ENCODE peak calls at places on chromosomes 16 and 17, in eight cellular contexts. R is GM23248, L is MM.1S, X is PC-3, I is neural progenitor cell, U is GM23338, T is SK-N-SH, G is OCI-LY7. B is an unnamed sample.
A peak's percentile ranks its signal among the peaks of the same experiment; 100 is the strongest.

GRCh38 chr16:52404546-52404945 is 142.4 kb downstream of the TOX3 start:
- DNase-seq in R (no peak), G (no peak), X (no peak), L (no peak), I (no peak), U (no peak), T (no peak), B (peak; percentile 18)

GRCh38 chr16:1772908-1773702 is at the start of gene MRPS34:
- DNase-seq in R (peak; percentile 94), T (peak; percentile 93), I (peak; percentile 97), X (peak; percentile 75), L (peak; percentile 88), G (peak; percentile 92), U (peak; percentile 95), B (peak; percentile 93)

GRCh38 chr17:41975099-41976083 is 8.8 kb downstream of the CNP start:
- DNase-seq in T (no peak), R (peak; percentile 89), L (no peak), X (no peak), G (no peak), U (no peak), I (no peak), B (no peak)

GRCh38 chr17:63405741-63406261 is 40.3 kb downstream of the CYB561 start:
- DNase-seq in G (peak; percentile 78), L (peak; percentile 62), R (peak; percentile 85), U (peak; percentile 92), X (peak; percentile 94), T (peak; percentile 54), I (peak; percentile 75), B (peak; percentile 78)

GRCh38 chr17:16981928-16982327 is 10.0 kb upstream of the TNFRSF13B start:
- DNase-seq in U (no peak), R (no peak), T (no peak), G (no peak), X (no peak), I (no peak), L (peak; percentile 4), B (no peak)

GRCh38 chr16:72951916-72952315 is 96.0 kb downstream of the ZFHX3 start:
- DNase-seq in U (no peak), I (no peak), L (no peak), R (no peak), X (no peak), G (no peak), T (no peak), B (no peak)

GRCh38 chr17:16269658-16270057 is 52.6 kb downstream of the PIGL start:
- DNase-seq in R (peak; percentile 77), T (no peak), I (no peak), U (no peak), L (no peak), X (peak; percentile 44), G (no peak), B (no peak)

GRCh38 chr16:21523411-21524067 is 75.8 kb upstream of the METTL9 start:
- DNase-seq in X (no peak), U (no peak), I (peak; percentile 11), G (no peak), L (no peak), T (no peak), R (peak; percentile 0), B (no peak)

GRCh38 chr16:77596243-77596642 is 126.1 kb upstream of the NUDT7 start:
- DNase-seq in X (no peak), R (peak; percentile 81), G (no peak), U (no peak), I (no peak), T (no peak), L (no peak), B (no peak)

GRCh38 chr17:16243811-16244567 is 27.0 kb downstream of the PIGL start:
- DNase-seq in X (no peak), G (no peak), I (no peak), L (no peak), T (peak; percentile 16), U (peak; percentile 35), R (no peak), B (no peak)

GRCh38 chr16:54628796-54629625 is 301.7 kb upstream of the IRX5 start:
- DNase-seq in T (no peak), U (no peak), R (no peak), G (no peak), X (no peak), I (no peak), L (no peak), B (peak; percentile 57)

GRCh38 chr17:2192367-2193028 is 111.1 kb downstream of the SMG6 start:
- DNase-seq in L (no peak), G (peak; percentile 66), X (peak; percentile 88), I (no peak), T (peak; percentile 30), R (peak; percentile 93), U (no peak), B (no peak)

GRCh38 chr16:57318240-57318970 is 33.9 kb upstream of the PLLP start:
- DNase-seq in I (peak; percentile 36), X (no peak), G (no peak), T (no peak), U (peak; percentile 67), L (no peak), R (no peak), B (no peak)

GRCh38 chr17:79320331-79320730 is 245.7 kb downstream of the ENGASE start:
- DNase-seq in G (no peak), X (no peak), U (no peak), T (no peak), I (no peak), L (no peak), R (no peak), B (no peak)

GRCh38 chr17:6279659-6280058 is 155.3 kb downstream of the AIPL1 start:
- DNase-seq in L (peak; percentile 86), R (no peak), X (peak; percentile 87), U (peak; percentile 88), T (no peak), I (peak; percentile 65), G (peak; percentile 13), B (peak; percentile 73)

GRCh38 chr16:25875956-25876608 is 184.3 kb downstream of the HS3ST4 start:
- DNase-seq in U (no peak), G (no peak), X (no peak), L (no peak), R (no peak), I (no peak), T (no peak), B (no peak)

GRCh38 chr17:38893612-38894011 is 23.8 kb downstream of the LASP1 start:
- DNase-seq in X (no peak), T (no peak), R (peak; percentile 37), U (no peak), I (peak; percentile 13), L (no peak), G (no peak), B (no peak)

GRCh38 chr17:77038860-77039555 is 101.8 kb upstream of the SEC14L1 start:
- DNase-seq in U (no peak), L (no peak), T (no peak), G (no peak), X (no peak), R (no peak), I (no peak), B (no peak)

GRCh38 chr16:31333686-31334649 is 21.0 kb upstream of the ITGAX start:
- DNase-seq in T (peak; percentile 22), I (peak; percentile 43), U (peak; percentile 71), R (peak; percentile 24), L (peak; percentile 15), X (peak; percentile 29), G (peak; percentile 51), B (peak; percentile 45)

GRCh38 chr17:69967910-69968411 is 107.1 kb upstream of the KCNJ16 start:
- DNase-seq in T (no peak), R (peak; percentile 91), G (no peak), L (no peak), X (no peak), I (no peak), U (no peak), B (no peak)

DNA sequence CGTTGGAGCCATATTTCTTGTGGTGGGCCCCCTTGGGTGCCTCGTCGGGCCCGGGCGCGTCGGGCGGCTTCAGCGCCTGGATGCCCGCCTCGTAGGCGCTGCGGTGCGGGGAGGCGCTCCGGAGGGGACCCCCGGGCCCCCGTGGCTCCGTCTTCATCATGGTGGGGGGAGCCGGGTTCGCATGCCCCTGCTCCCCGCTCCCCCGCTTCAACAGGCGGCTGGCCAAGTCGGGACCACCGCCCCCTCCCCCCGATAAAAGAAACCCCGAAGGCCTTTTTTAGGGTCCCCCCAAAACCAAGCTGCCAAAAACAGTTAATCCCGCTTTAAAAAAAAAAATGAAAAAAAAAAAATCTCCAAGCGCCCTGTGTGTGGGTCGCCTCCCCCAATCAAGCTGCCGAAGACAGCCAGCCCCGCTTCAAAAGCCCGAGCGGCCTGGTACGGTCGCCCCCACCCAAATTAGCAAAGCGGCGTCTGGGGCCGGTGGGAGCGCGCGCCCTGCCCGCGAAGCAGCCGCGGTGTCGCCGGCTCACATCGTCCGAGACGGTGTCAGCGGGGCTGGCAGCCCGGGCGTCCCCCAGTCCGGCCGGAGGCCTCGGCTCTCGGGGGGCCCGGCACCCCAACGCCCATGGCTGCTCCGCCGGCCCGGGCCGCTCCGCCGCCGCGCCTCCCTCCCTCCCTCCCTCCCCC is at the start of gene PPP1R9B:
- DNase-seq in T (peak; percentile 62), X (no peak), I (no peak), U (no peak), L (no peak), G (peak; percentile 40), R (no peak), B (no peak)
- TF ChIP-seq EZH2phosphoT487 in T (no peak), X (no peak), I (no peak), U (no peak), L (no peak), G (no peak), R (no peak), B (no peak)

GRCh38 chr16:86363057-86363490 is 147.3 kb upstream of the FOXF1 start:
- DNase-seq in G (no peak), U (no peak), R (peak; percentile 92), I (no peak), L (no peak), T (no peak), X (peak; percentile 43), B (peak; percentile 75)
- TF ChIP-seq EZH2phosphoT487 in G (no peak), U (no peak), R (no peak), I (no peak), L (no peak), T (no peak), X (no peak), B (no peak)

DNA sequence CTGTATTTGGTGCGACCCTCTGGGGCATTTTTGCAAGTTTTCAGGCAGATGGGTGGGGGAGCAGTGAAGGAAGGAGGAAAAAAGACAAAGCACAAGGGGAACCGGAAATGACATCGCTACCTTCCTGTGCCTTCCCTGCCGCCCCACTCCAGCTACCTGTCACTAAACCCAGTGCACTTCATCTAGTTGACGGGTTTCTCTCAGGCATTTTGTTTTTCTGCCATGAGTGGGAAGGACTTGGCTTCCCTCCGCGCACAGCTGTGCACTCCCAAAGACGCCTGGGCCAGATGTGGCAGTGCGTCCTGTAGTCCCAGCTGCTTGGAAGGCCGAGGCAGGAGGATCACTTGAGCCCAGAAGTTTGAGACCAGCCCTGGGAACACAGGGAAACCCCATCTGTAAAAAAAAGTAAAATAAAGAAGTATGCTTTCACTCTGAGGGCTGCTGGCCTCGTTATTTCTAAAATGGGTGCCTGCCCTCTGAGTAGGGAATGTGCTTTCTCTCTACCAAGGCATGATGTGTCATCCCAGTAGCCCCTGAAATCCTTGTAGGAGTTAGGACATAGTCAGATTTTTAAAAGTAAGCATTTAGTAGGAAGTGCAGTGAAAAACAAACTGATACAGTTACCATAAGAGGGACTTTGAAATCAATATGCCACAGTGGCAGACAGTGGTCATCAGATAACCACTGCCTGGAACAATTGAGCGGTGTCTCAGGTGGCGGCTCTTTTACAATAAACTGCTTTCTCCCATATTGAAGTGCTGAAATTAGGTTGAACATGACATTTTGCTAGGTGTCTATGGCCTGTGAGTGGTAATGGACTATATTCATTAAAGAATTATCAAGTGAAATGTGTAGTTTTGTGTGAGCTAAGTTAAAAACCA is 214.4 kb downstream of the RPTOR start:
- DNase-seq in X (no peak), G (no peak), L (no peak), R (peak; percentile 42), T (no peak), U (no peak), I (no peak), B (no peak)
- TF ChIP-seq EZH2phosphoT487 in X (no peak), G (no peak), L (no peak), R (no peak), T (no peak), U (no peak), I (no peak), B (no peak)

GRCh38 chr17:82414548-82415281 is 3.4 kb upstream of the HEXD start:
- DNase-seq in R (peak; percentile 84), U (peak; percentile 94), I (peak; percentile 91), L (peak; percentile 62), T (peak; percentile 90), X (peak; percentile 61), G (peak; percentile 64), B (peak; percentile 89)
- TF ChIP-seq EZH2phosphoT487 in R (no peak), U (no peak), I (no peak), L (no peak), T (no peak), X (no peak), G (no peak), B (no peak)

B was measured in hepatocyte.